ENCODE peak calls at places on chromosomes 3 and 15, in eight cellular contexts. Z, W, F, D, Y, M, J and K are unnamed samples.

GRCh38 chr3:139585820-139586219 is 46.3 kb upstream of the RBP1 start:
- DNase-seq in Z (no peak), W (no peak), F (no peak), D (no peak), Y (no peak), M (no peak), J (no peak), K (no peak)

GRCh38 chr15:45456212-45457106 is 66.1 kb downstream of the SLC30A4 start:
- DNase-seq in Z (peak), W (peak), F (no peak), D (peak), Y (peak), M (no peak), J (peak), K (no peak)

GRCh38 chr3:191470543-191470942 is 9.6 kb downstream of the PYDC2 start:
- DNase-seq in Z (no peak), W (no peak), F (no peak), D (no peak), Y (no peak), M (no peak), J (no peak), K (no peak)

GRCh38 chr3:112785321-112786001 is 61.2 kb downstream of the CD200R1L start:
- DNase-seq in Z (no peak), W (no peak), F (no peak), D (no peak), Y (no peak), M (no peak), J (no peak), K (no peak)

GRCh38 chr3:158152186-158152585 is 42.3 kb downstream of the RSRC1 start:
- DNase-seq in Z (no peak), W (peak), F (no peak), D (peak), Y (no peak), M (no peak), J (no peak), K (no peak)

GRCh38 chr3:113532698-113533533 is 561 bp downstream of the SIDT1 start:
- DNase-seq in Z (no peak), W (peak), F (peak), D (no peak), Y (no peak), M (no peak), J (no peak), K (no peak)

GRCh38 chr3:56467801-56468183 is 475 bp downstream of the ERC2 start:
- DNase-seq in Z (no peak), W (no peak), F (no peak), D (no peak), Y (no peak), M (no peak), J (no peak), K (no peak)

GRCh38 chr3:3648961-3649360 is 150.3 kb upstream of the LRRN1 start:
- DNase-seq in Z (no peak), W (no peak), F (no peak), D (no peak), Y (no peak), M (no peak), J (no peak), K (no peak)

GRCh38 chr3:49805884-49806701 is 3.0 kb downstream of the INKA1 start:
- DNase-seq in Z (no peak), W (no peak), F (no peak), D (no peak), Y (no peak), M (no peak), J (no peak), K (no peak)

GRCh38 chr3:159627229-159627628 is 361.4 kb upstream of the IL12A start:
- DNase-seq in Z (no peak), W (peak), F (no peak), D (no peak), Y (no peak), M (no peak), J (no peak), K (no peak)

GRCh38 chr15:62431391-62431790 is 266.3 kb upstream of the C2CD4B start:
- DNase-seq in Z (no peak), W (no peak), F (no peak), D (no peak), Y (no peak), M (no peak), J (no peak), K (no peak)

GRCh38 chr3:53154731-53155320 is 6.2 kb upstream of the PRKCD start:
- DNase-seq in Z (no peak), W (no peak), F (no peak), D (no peak), Y (no peak), M (no peak), J (no peak), K (no peak)

GRCh38 chr3:50167069-50167781 is 12.1 kb downstream of the SEMA3F start:
- DNase-seq in Z (no peak), W (no peak), F (no peak), D (no peak), Y (no peak), M (no peak), J (no peak), K (peak)

GRCh38 chr3:196177967-196178366 is 33.2 kb downstream of the ZDHHC19 start:
- DNase-seq in Z (no peak), W (no peak), F (no peak), D (no peak), Y (no peak), M (no peak), J (no peak), K (no peak)

GRCh38 chr15:39079296-39079834 is 501.5 kb upstream of the THBS1 start:
- DNase-seq in Z (no peak), W (peak), F (no peak), D (no peak), Y (no peak), M (no peak), J (no peak), K (no peak)

GRCh38 chr3:55488398-55489055 is 1.4 kb upstream of the WNT5A start:
- DNase-seq in Z (peak), W (peak), F (no peak), D (peak), Y (no peak), M (peak), J (no peak), K (peak)

GRCh38 chr3:50289130-50289529 is 3.1 kb downstream of the IFRD2 start:
- DNase-seq in Z (no peak), W (no peak), F (no peak), D (no peak), Y (no peak), M (no peak), J (no peak), K (no peak)

GRCh38 chr15:47675735-47676134 is 41.6 kb upstream of the SEMA6D start:
- DNase-seq in Z (no peak), W (no peak), F (no peak), D (no peak), Y (no peak), M (no peak), J (no peak), K (no peak)